ENCODE peak calls at places on chromosomes 4 and X, in five cellular contexts. U is stimulated activated CD4-positive, alpha-beta T cell treated with anti-CD3 and anti-CD28 coated beads, Interleukin-12 subunit alpha, Interleukin-12 subunit beta, amount 100 ng/mL, for 48 hours; A is psoas muscle; L is nucleus accumbens; I is ACHN. Y is an unnamed sample.

GRCh38 chr4:86185659-86186058 is 174.2 kb downstream of the MAPK10 start:
- DNase-seq in U (no peak), A (no peak), L (no peak), I (no peak), Y (no peak)

GRCh38 chr4:115529126-115529525 is 415.7 kb upstream of the NDST4 start:
- DNase-seq in U (no peak), A (no peak), L (no peak), I (no peak), Y (no peak)

GRCh38 chr4:58600290-58600689 is 1490.1 kb upstream of the IGFBP7 start:
- DNase-seq in U (no peak), A (no peak), L (no peak), I (no peak), Y (no peak)

GRCh38 chr4:112210777-112211176 is 20.8 kb upstream of the AP1AR start:
- DNase-seq in U (no peak), A (no peak), L (no peak), I (no peak), Y (no peak)

GRCh38 chr4:125044886-125045285 is 269.9 kb upstream of the FAT4 start:
- DNase-seq in U (no peak), A (no peak), L (no peak), I (no peak), Y (no peak)

GRCh38 chr4:56690393-56690971 is 9.4 kb upstream of the HOPX start:
- DNase-seq in U (no peak), A (no peak), L (no peak), I (no peak), Y (no peak)

GRCh38 chr4:185464184-185464583 is 7.3 kb downstream of the CCDC110 start:
- DNase-seq in U (no peak), A (no peak), L (no peak), I (no peak), Y (no peak)

GRCh38 chr4:26931961-26932360 is 71.3 kb downstream of the STIM2 start:
- DNase-seq in U (no peak), A (no peak), L (no peak), I (no peak), Y (no peak)

GRCh38 chr4:41301137-41301536 is 44.4 kb downstream of the UCHL1 start:
- DNase-seq in U (no peak), A (no peak), L (no peak), I (no peak), Y (no peak)

GRCh38 chr4:89588366-89588765 is 248.6 kb downstream of the SNCA start:
- DNase-seq in U (no peak), A (no peak), L (no peak), I (no peak), Y (no peak)

GRCh38 chr4:5750052-5750950 is 39.3 kb downstream of the EVC start:
- DNase-seq in U (no peak), A (no peak), L (no peak), I (no peak), Y (no peak)

GRCh38 chrX:1462596-1463251 is 10.0 kb upstream of the ASMTL start:
- DNase-seq in U (peak), A (no peak), L (no peak), I (peak), Y (no peak)

GRCh38 chrX:95382799-95383198 is 1301.8 kb upstream of the DIAPH2 start:
- DNase-seq in U (no peak), A (no peak), L (no peak), I (no peak), Y (no peak)

GRCh38 chr4:80295331-80295730 is 28.9 kb downstream of the FGF5 start:
- DNase-seq in U (no peak), A (no peak), L (no peak), I (no peak), Y (no peak)

GRCh38 chrX:139237141-139237540 is 293.4 kb upstream of the F9 start:
- DNase-seq in U (no peak), A (no peak), L (no peak), I (no peak), Y (no peak)

GRCh38 chr4:6009452-6009851 is 8.8 kb downstream of the C4orf50 start:
- DNase-seq in U (no peak), A (no peak), L (no peak), I (no peak), Y (no peak)

GRCh38 chr4:124726269-124726668 is 13.7 kb upstream of the ANKRD50 start:
- DNase-seq in U (no peak), A (no peak), L (no peak), I (no peak), Y (no peak)

GRCh38 chr4:128574706-128575105 is 234.8 kb upstream of the JADE1 start:
- DNase-seq in U (peak), A (peak), L (peak), I (peak), Y (peak)

GRCh38 chr4:722851-723360 is 17.3 kb downstream of the PCGF3 start:
- DNase-seq in U (no peak), A (no peak), L (no peak), I (no peak), Y (no peak)

GRCh38 chr4:40939826-40940225 is 190.1 kb downstream of the NSUN7 start:
- DNase-seq in U (no peak), A (no peak), L (no peak), I (no peak), Y (no peak)

GRCh38 chr4:67928547-67928946 is 34.7 kb downstream of the TMPRSS11A start:
- DNase-seq in U (no peak), A (no peak), L (no peak), I (no peak), Y (no peak)

GRCh38 chrX:148504412-148504950 is 4.1 kb downstream of the AFF2 start:
- DNase-seq in U (no peak), A (no peak), L (no peak), I (no peak), Y (no peak)

GRCh38 chr4:39365931-39366771 is at the start of gene RFC1:
- DNase-seq in U (peak), A (peak), L (peak), I (peak), Y (peak)

GRCh38 chr4:65773636-65774035 is 103.3 kb upstream of the EPHA5 start:
- DNase-seq in U (no peak), A (no peak), L (no peak), I (no peak), Y (no peak)

GRCh38 chr4:1080961-1081688 is 32.2 kb downstream of the RNF212 start:
- DNase-seq in U (no peak), A (no peak), L (peak), I (peak), Y (no peak)

GRCh38 chrX:132918523-132918922 is 39.9 kb downstream of the HS6ST2 start:
- DNase-seq in U (no peak), A (no peak), L (no peak), I (no peak), Y (no peak)

GRCh38 chr4:23782778-23783455 is 106.9 kb downstream of the PPARGC1A start:
- DNase-seq in U (no peak), A (no peak), L (no peak), I (no peak), Y (no peak)

GRCh38 chr4:76546282-76547166 is 111.5 kb downstream of the SHROOM3 start:
- DNase-seq in U (no peak), A (no peak), L (no peak), I (peak), Y (peak)

GRCh38 chr4:145797278-145797677 is 117.3 kb downstream of the C4orf51 start:
- DNase-seq in U (no peak), A (no peak), L (no peak), I (no peak), Y (no peak)

GRCh38 chr4:141098163-141098562 is 35.1 kb downstream of the RNF150 start:
- DNase-seq in U (no peak), A (no peak), L (no peak), I (no peak), Y (no peak)